ENCODE peak calls at places on chromosomes 1 and 21, in seven cellular contexts. Q, C, X, Y, D, J and E are unnamed samples.

GRCh38 chr1:202221911-202222909 is 28.6 kb downstream of the LGR6 start:
- DNase-seq in Q (no peak), C (no peak), X (no peak), Y (no peak), D (no peak), J (no peak), E (no peak)

GRCh38 chr1:85148524-85149250 is 52.1 kb downstream of the SYDE2 start:
- DNase-seq in Q (no peak), C (peak; percentile 7), X (no peak), Y (no peak), D (no peak), J (no peak), E (no peak)

GRCh38 chr1:23693599-23693998 is 2.0 kb downstream of the RPL11 start:
- DNase-seq in Q (no peak), C (no peak), X (no peak), Y (no peak), D (no peak), J (no peak), E (no peak)

GRCh38 chr1:214316597-214316996 is 35.6 kb downstream of the SMYD2 start:
- DNase-seq in Q (no peak), C (no peak), X (no peak), Y (no peak), D (no peak), J (no peak), E (no peak)

GRCh38 chr1:228445867-228446584 is 29.4 kb upstream of the TRIM17 start:
- DNase-seq in Q (peak; percentile 16), C (peak; percentile 61), X (no peak), Y (no peak), D (no peak), J (no peak), E (no peak)

GRCh38 chr1:223243441-223244050 is 100.5 kb upstream of the TLR5 start:
- DNase-seq in Q (no peak), C (no peak), X (no peak), Y (no peak), D (no peak), J (no peak), E (no peak)

GRCh38 chr1:31422505-31423319 is 9.7 kb downstream of the SERINC2 start:
- DNase-seq in Q (peak; percentile 67), C (peak; percentile 58), X (peak; percentile 76), Y (peak; percentile 84), D (peak; percentile 80), J (peak; percentile 86), E (no peak)

GRCh38 chr1:85340427-85340826 is 64.0 kb upstream of the BCL10 start:
- DNase-seq in Q (peak; percentile 33), C (no peak), X (no peak), Y (no peak), D (no peak), J (no peak), E (no peak)

GRCh38 chr1:175338447-175339135 is 146.0 kb upstream of the KIAA0040 start:
- DNase-seq in Q (peak; percentile 10), C (peak; percentile 29), X (no peak), Y (peak; percentile 42), D (no peak), J (peak; percentile 25), E (no peak)

GRCh38 chr1:64654519-64655341 is 90.1 kb upstream of the RAVER2 start:
- DNase-seq in Q (peak; percentile 17), C (no peak), X (no peak), Y (no peak), D (no peak), J (no peak), E (no peak)

GRCh38 chr21:42570841-42571387 is 57.3 kb downstream of the SLC37A1 start:
- DNase-seq in Q (no peak), C (no peak), X (peak; percentile 55), Y (no peak), D (peak; percentile 30), J (peak; percentile 8), E (no peak)

GRCh38 chr21:36699026-36699545 is at the start of gene SIM2:
- DNase-seq in Q (no peak), C (peak; percentile 22), X (no peak), Y (peak; percentile 46), D (peak; percentile 90), J (no peak), E (no peak)

GRCh38 chr1:111517464-111518225 is 14.2 kb upstream of the ADORA3 start:
- DNase-seq in Q (no peak), C (no peak), X (no peak), Y (no peak), D (no peak), J (no peak), E (no peak)

GRCh38 chr1:111515291-111516007 is 12.0 kb upstream of the ADORA3 start:
- DNase-seq in Q (peak; percentile 65), C (no peak), X (peak; percentile 83), Y (no peak), D (peak; percentile 44), J (peak; percentile 27), E (no peak)

GRCh38 chr1:111512132-111512874 is 8.9 kb upstream of the ADORA3 start:
- DNase-seq in Q (no peak), C (no peak), X (no peak), Y (no peak), D (no peak), J (no peak), E (no peak)

GRCh38 chr1:111513410-111514020 is 10.1 kb upstream of the ADORA3 start:
- DNase-seq in Q (peak; percentile 73), C (no peak), X (peak; percentile 77), Y (no peak), D (no peak), J (no peak), E (no peak)

GRCh38 chr1:111516008-111516535 is 12.6 kb upstream of the ADORA3 start:
- DNase-seq in Q (peak; percentile 75), C (peak; percentile 41), X (peak; percentile 71), Y (no peak), D (peak; percentile 29), J (peak; percentile 37), E (no peak)
- TF ChIP-seq POLR2AphosphoS5 in Q (no peak), C (no peak), X (peak; percentile 35), Y (no peak), D (peak; percentile 14), J (peak; percentile 7), E (peak; percentile 40)

GRCh38 chr1:206925116-206925736 is 3.5 kb upstream of the FCMR start:
- DNase-seq in Q (no peak), C (no peak), X (no peak), Y (no peak), D (peak; percentile 52), J (peak; percentile 81), E (no peak)
- TF ChIP-seq POLR2AphosphoS5 in Q (no peak), C (no peak), X (no peak), Y (no peak), D (no peak), J (peak; percentile 55), E (no peak)

GRCh38 chr1:45010855-45011811 is at the start of gene HECTD3:
- DNase-seq in Q (peak; percentile 81), C (peak; percentile 77), X (peak; percentile 88), Y (peak; percentile 60), D (peak; percentile 85), J (peak; percentile 90), E (peak; percentile 93)
- TF ChIP-seq POLR2AphosphoS5 in Q (peak; percentile 62), C (peak; percentile 58), X (peak; percentile 80), Y (peak; percentile 78), D (peak; percentile 81), J (peak; percentile 74), E (peak; percentile 76)

GRCh38 chr1:108701176-108701849 is 9.2 kb downstream of the PRPF38B start:
- DNase-seq in Q (no peak), C (no peak), X (no peak), Y (no peak), D (no peak), J (no peak), E (no peak)

GRCh38 chr1:108708726-108709660 is 3.7 kb upstream of the FNDC7 start:
- DNase-seq in Q (no peak), C (no peak), X (no peak), Y (no peak), D (no peak), J (peak; percentile 26), E (no peak)

GRCh38 chr1:108704501-108704900 is 8.2 kb upstream of the FNDC7 start:
- DNase-seq in Q (peak; percentile 66), C (no peak), X (no peak), Y (no peak), D (no peak), J (no peak), E (no peak)

GRCh38 chr1:108703939-108704338 is 8.8 kb upstream of the FNDC7 start:
- DNase-seq in Q (no peak), C (no peak), X (no peak), Y (no peak), D (no peak), J (no peak), E (no peak)

DNA sequence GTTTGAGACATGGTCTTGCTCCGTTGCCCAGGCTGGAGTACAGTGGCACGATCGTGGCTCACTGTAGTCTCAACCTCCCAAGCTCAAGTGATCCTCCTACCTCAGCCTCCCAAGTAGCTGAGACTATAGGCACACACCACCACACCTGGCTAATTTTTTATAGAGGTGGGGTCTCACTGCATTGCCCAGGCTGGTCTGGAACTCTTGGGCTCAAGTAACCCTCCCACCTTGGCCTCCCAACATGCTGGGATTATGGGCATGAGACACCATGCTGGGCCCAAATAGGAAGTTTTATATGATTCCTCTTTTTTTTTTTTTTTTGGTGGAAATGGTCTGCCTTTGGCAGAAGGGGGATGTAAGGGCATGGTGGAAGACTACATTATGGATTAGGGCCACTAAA is 6.1 kb upstream of the FNDC7 start:
- DNase-seq in Q (no peak), C (no peak), X (no peak), Y (no peak), D (no peak), J (no peak), E (no peak)
- TF ChIP-seq POLR2AphosphoS5 in Q (no peak), C (no peak), X (no peak), Y (no peak), D (no peak), J (no peak), E (no peak)

GRCh38 chr1:212892108-212892507 is 34.0 kb downstream of the FLVCR1 start:
- DNase-seq in Q (no peak), C (no peak), X (no peak), Y (no peak), D (no peak), J (no peak), E (no peak)
- TF ChIP-seq POLR2AphosphoS5 in Q (no peak), C (no peak), X (no peak), Y (no peak), D (no peak), J (no peak), E (no peak)

GRCh38 chr1:98939471-98939870 is 65.2 kb downstream of the PLPPR5 start:
- DNase-seq in Q (no peak), C (no peak), X (no peak), Y (no peak), D (no peak), J (no peak), E (no peak)
- TF ChIP-seq POLR2AphosphoS5 in Q (no peak), C (no peak), X (no peak), Y (no peak), D (no peak), J (no peak), E (no peak)

DNA sequence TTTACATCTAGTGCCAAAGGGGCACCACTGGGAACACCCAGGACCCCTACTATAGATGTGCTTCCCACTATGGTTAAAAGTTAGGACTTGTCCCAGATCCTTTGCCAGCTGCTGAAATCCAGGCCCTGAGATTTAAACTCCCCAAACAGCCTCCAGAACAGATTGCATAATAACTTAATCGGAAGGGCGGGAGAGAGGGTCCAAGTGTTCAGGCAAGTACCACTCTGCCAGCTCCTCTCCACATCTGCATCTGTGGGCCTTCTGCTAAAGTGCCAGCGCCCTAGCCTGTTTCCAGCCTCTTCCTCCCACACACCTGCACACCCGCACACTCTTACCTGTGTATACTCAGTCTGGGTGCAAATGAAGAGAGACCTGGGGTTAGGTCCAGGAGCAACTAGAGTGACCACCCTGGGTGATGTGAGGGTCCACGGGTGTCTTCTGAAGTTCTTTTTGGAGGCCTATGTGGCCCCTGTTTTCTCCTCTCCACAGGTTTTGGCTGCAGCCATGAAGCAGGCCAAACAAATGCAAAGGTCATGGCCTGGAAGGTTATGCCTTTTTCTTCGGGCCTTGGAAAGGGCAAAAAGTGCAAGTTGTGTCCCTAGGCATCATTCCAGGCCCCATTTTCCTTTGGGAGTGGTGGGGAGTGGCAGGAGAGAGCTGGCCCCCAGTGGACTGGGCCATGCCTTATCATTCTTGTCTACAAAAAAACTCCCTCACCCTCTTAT is 29.3 kb downstream of the KIRREL1 start:
- DNase-seq in Q (no peak), C (no peak), X (peak; percentile 79), Y (no peak), D (no peak), J (no peak), E (no peak)
- TF ChIP-seq POLR2AphosphoS5 in Q (no peak), C (no peak), X (no peak), Y (no peak), D (no peak), J (no peak), E (no peak)